ENCODE peak calls at places on chromosomes 7 and 10, in five cellular contexts. B is GM23338; N is T-helper 9 cell; Q is nephron progenitor cell; G is CD4-positive, alpha-beta memory T cell. W is an unnamed sample.

GRCh38 chr7:48497521-48497920 is 326.3 kb downstream of the ABCA13 start:
- DNase-seq in Q (no peak), G (no peak), B (no peak), N (no peak), W (no peak)

GRCh38 chr7:81956520-81956919 is 186.7 kb upstream of the HGF start:
- DNase-seq in B (peak), N (no peak), G (no peak), Q (no peak), W (peak)

GRCh38 chr7:151427705-151428392 is 12.1 kb downstream of the CRYGN start:
- DNase-seq in G (no peak), B (no peak), Q (no peak), N (no peak), W (no peak)

GRCh38 chr10:2839081-2839725 is 228.1 kb upstream of the PFKP start:
- DNase-seq in B (peak), Q (peak), G (no peak), N (no peak), W (peak)

GRCh38 chr10:47035447-47036337 is 124.5 kb downstream of the PTPN20 start:
- DNase-seq in G (no peak), B (no peak), Q (no peak), N (no peak), W (no peak)

GRCh38 chr7:91034459-91035368 is 229.5 kb upstream of the FZD1 start:
- DNase-seq in G (no peak), B (peak), N (no peak), Q (peak), W (peak)

GRCh38 chr10:97321032-97321806 is 2.1 kb downstream of the FRAT1 start:
- DNase-seq in Q (peak), G (no peak), N (no peak), B (peak), W (peak)

GRCh38 chr7:41134242-41134872 is 568.5 kb downstream of the INHBA start:
- DNase-seq in N (no peak), B (no peak), Q (no peak), G (no peak), W (no peak)

GRCh38 chr10:119454990-119455389 is 87.5 kb downstream of the RGS10 start:
- DNase-seq in Q (no peak), G (no peak), N (no peak), B (no peak), W (no peak)

GRCh38 chr10:22764639-22765038 is 50.3 kb upstream of the PIP4K2A start:
- DNase-seq in G (no peak), B (no peak), Q (no peak), N (no peak), W (no peak)

GRCh38 chr10:119268871-119269506 is 61.6 kb downstream of the GRK5 start:
- DNase-seq in N (peak), G (peak), B (no peak), Q (no peak), W (peak)

GRCh38 chr7:155878674-155879073 is 66.4 kb upstream of the SHH start:
- DNase-seq in G (no peak), Q (no peak), N (no peak), B (no peak), W (no peak)

W was measured in NB4.